ENCODE peak calls at places on chromosome 14, in six cellular contexts. J is neural progenitor cell, N is HCT116, O is hepatocyte, P is SK-N-SH, B is GM23248. X is an unnamed sample.

GRCh38 chr14:69049675-69050074 is 70.6 kb upstream of the ACTN1 start:
- DNase-seq in J (no peak), N (no peak), O (peak; percentile 57), P (no peak), B (peak; percentile 80), X (no peak)

GRCh38 chr14:75184039-75184438 is 7.6 kb upstream of the TMED10 start:
- DNase-seq in J (no peak), N (no peak), O (no peak), P (no peak), B (no peak), X (no peak)

GRCh38 chr14:99282261-99283050 is 10.5 kb upstream of the BCL11B start:
- DNase-seq in J (no peak), N (no peak), O (no peak), P (no peak), B (no peak), X (no peak)

GRCh38 chr14:105087308-105087962 is 22.2 kb upstream of the GPR132 start:
- DNase-seq in J (peak; percentile 76), N (no peak), O (peak; percentile 81), P (peak; percentile 74), B (peak; percentile 86), X (peak; percentile 53)

GRCh38 chr14:33592298-33592697 is 358.6 kb downstream of the EGLN3 start:
- DNase-seq in J (no peak), N (no peak), O (no peak), P (no peak), B (peak; percentile 71), X (peak; percentile 31)

GRCh38 chr14:62824086-62824485 is 221.2 kb downstream of the KCNH5 start:
- DNase-seq in J (no peak), N (no peak), O (no peak), P (no peak), B (no peak), X (no peak)

GRCh38 chr14:100078997-100079561 is 13.9 kb downstream of the EVL start:
- DNase-seq in J (peak; percentile 42), N (no peak), O (peak; percentile 42), P (peak; percentile 61), B (peak; percentile 83), X (peak; percentile 8)

GRCh38 chr14:97283450-97284230 is 486.5 kb downstream of the VRK1 start:
- DNase-seq in J (no peak), N (no peak), O (no peak), P (no peak), B (no peak), X (no peak)

GRCh38 chr14:67357583-67358354 is 1.8 kb downstream of the ATP6V1D start:
- DNase-seq in J (no peak), N (no peak), O (peak; percentile 13), P (no peak), B (peak; percentile 74), X (peak; percentile 36)

GRCh38 chr14:76908834-76909233 is 82.6 kb downstream of the LRRC74A start:
- DNase-seq in J (no peak), N (no peak), O (no peak), P (no peak), B (no peak), X (no peak)

GRCh38 chr14:76902591-76902990 is 76.4 kb downstream of the LRRC74A start:
- DNase-seq in J (no peak), N (no peak), O (no peak), P (no peak), B (no peak), X (no peak)

GRCh38 chr14:76904100-76904739 is 78.0 kb downstream of the LRRC74A start:
- DNase-seq in J (no peak), N (no peak), O (peak; percentile 63), P (peak; percentile 34), B (peak; percentile 99), X (peak; percentile 66)

GRCh38 chr14:76901171-76902055 is 75.2 kb downstream of the LRRC74A start:
- DNase-seq in J (no peak), N (no peak), O (peak; percentile 47), P (no peak), B (peak; percentile 34), X (no peak)

GRCh38 chr14:76904740-76905569 is 78.7 kb downstream of the LRRC74A start:
- DNase-seq in J (no peak), N (peak; percentile 87), O (peak; percentile 82), P (peak; percentile 78), B (peak; percentile 99), X (peak; percentile 99)
- TF ChIP-seq EZH2phosphoT487 in J (no peak), N (no peak), O (no peak), P (no peak), B (no peak), X (no peak)

DNA sequence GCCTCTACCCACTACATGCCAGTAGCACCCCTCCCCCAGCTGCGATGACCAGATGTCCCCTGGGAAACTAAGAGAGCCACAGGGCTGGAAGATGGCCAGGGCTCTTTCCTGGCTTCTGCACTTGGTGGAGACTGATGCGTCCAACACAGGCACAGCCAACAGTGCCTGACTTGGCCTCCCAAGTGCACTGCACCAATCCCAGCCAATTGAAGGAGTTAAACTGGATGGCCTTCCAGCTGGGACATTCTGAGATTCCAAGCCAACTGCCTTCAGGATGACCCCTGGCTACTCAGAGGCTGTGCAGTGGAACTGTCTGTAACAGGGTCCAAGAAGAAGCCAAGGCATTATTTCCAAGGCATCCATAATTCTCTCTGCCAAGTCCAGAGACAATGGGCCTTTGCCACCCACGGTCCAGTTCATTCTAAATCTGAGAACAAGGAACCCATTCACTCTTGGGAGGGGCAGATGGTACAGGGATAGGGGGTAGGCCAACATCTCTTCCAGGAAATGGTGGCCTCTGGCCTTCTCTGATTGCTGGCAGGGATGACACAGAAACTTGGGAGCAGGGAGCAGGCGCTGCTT is 35.2 kb downstream of the PRIMA1 start:
- DNase-seq in J (no peak), N (no peak), O (no peak), P (peak; percentile 42), B (no peak), X (no peak)
- H3K4me1 ChIP-seq in J (peaks cover 28% of the 10 kb centered on the region), N (no peaks in the 10 kb centered on the region), O (peaks cover 9% of the 10 kb centered on the region), P (no peaks in the 10 kb centered on the region), B (no peaks in the 10 kb centered on the region), X (no peaks in the 10 kb centered on the region)

DNA sequence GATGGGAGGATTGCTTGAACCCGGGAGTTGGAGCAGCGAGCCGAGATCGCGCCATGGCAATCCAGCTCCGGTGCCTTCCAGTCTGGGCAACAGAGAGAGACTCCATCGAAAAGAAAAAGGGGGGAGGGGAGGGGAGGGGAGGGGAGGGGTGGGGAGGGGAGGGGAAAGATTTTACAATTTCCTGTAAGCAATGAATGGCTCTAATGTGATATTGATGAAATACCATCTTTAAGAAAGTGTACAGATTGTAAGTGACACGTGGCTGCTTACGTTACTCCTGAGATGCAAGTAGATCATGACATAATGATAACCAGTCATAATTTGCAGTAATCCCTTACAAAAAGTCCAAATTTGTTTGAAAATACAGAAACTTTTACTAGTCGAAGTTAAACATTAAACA is 1.4 kb downstream of the SLC25A21 start:
- DNase-seq in J (no peak), N (no peak), O (no peak), P (no peak), B (no peak), X (no peak)
- H3K4me2 ChIP-seq in J (peak overlapping the region; percentile 87), N (no peak overlapping the region), O (peak overlapping the region; percentile 83), P (no peak overlapping the region), B (no peak overlapping the region), X (no peak overlapping the region)

GRCh38 chr14:36781897-36782296 is 120.2 kb downstream of the PAX9 start:
- DNase-seq in J (no peak), N (no peak), O (no peak), P (no peak), B (no peak), X (no peak)
- TF ChIP-seq EZH2phosphoT487 in J (no peak), N (no peak), O (no peak), P (no peak), B (no peak), X (no peak)

X was measured in PC-3.